ENCODE peak calls at places on chromosomes 4 and X, in five cellular contexts. X is Karpas-422, Y is H1, D is mesenchymal stem cell, I is astrocyte. B is an unnamed sample. For H3K4me1, the result is how much of the 10 kb centered on the place peaks cover.

GRCh38 chr4:14234330-14234729 is 606.8 kb upstream of the BOD1L1 start:
- DNase-seq in D (no peak), X (no peak), I (no peak), Y (no peak), B (no peak)

GRCh38 chrX:20128678-20129077 is 12.0 kb upstream of the MAP7D2 start:
- DNase-seq in D (no peak), X (no peak), Y (no peak), I (no peak), B (no peak)

GRCh38 chr4:89871211-89871610 is 23.4 kb upstream of the MMRN1 start:
- DNase-seq in I (no peak), X (no peak), Y (no peak), D (no peak), B (peak)

GRCh38 chrX:129793604-129794191 is 13.9 kb downstream of the SASH3 start:
- DNase-seq in X (no peak), D (no peak), I (no peak), Y (no peak), B (no peak)

GRCh38 chr4:121216438-121216837 is 52.3 kb upstream of the TNIP3 start:
- DNase-seq in X (no peak), Y (no peak), I (no peak), D (peak), B (no peak)

GRCh38 chr4:40241936-40242590 is 45.2 kb downstream of the RHOH start:
- DNase-seq in Y (no peak), D (no peak), X (no peak), I (peak), B (no peak)

GRCh38 chrX:45803383-45803921 is 602.8 kb upstream of the DIPK2B start:
- DNase-seq in Y (no peak), I (peak), D (peak), X (no peak), B (no peak)

GRCh38 chr4:20044936-20045335 is 206.8 kb upstream of the SLIT2 start:
- DNase-seq in I (no peak), D (no peak), Y (no peak), X (no peak), B (no peak)

GRCh38 chrX:1578511-1579173 is 12.8 kb upstream of the AKAP17A start:
- DNase-seq in I (no peak), X (no peak), D (no peak), Y (no peak), B (no peak)

GRCh38 chrX:20067709-20068315 is 48.9 kb downstream of the MAP7D2 start:
- DNase-seq in X (peak), D (peak), Y (no peak), I (peak), B (no peak)

GRCh38 chr4:89765966-89766365 is 71.0 kb downstream of the SNCA start:
- DNase-seq in Y (no peak), X (no peak), D (peak), I (peak), B (no peak)

GRCh38 chr4:7341486-7342222 is 93.1 kb downstream of the PSAPL1 start:
- DNase-seq in X (no peak), I (peak), Y (no peak), D (peak), B (no peak)

GRCh38 chrX:39805825-39806224 is 291.9 kb downstream of the BCOR start:
- DNase-seq in I (no peak), X (no peak), D (no peak), Y (no peak), B (no peak)

GRCh38 chr4:139453041-139453370 is 915 bp upstream of the RAB33B start:
- DNase-seq in Y (no peak), X (peak), D (no peak), I (peak), B (no peak)

GRCh38 chr4:4542824-4543485 is 1.1 kb upstream of the STX18 start:
- DNase-seq in X (peak), D (no peak), Y (no peak), I (no peak), B (peak)

GRCh38 chrX:40040686-40041461 is 56.9 kb downstream of the BCOR start:
- DNase-seq in Y (no peak), I (no peak), D (peak), X (no peak), B (no peak)

GRCh38 chr4:147354994-147355393 is 125.9 kb upstream of the EDNRA start:
- DNase-seq in X (no peak), Y (no peak), D (peak), I (no peak), B (no peak)

GRCh38 chr4:83356899-83357661 is 22.4 kb upstream of the HPSE start:
- DNase-seq in D (peak), X (no peak), Y (no peak), I (peak), B (no peak)

GRCh38 chr4:120443111-120443510 is 376.5 kb upstream of the MAD2L1 start:
- DNase-seq in Y (no peak), I (no peak), X (no peak), D (no peak), B (no peak)

GRCh38 chrX:71923516-71923915 is 12.9 kb downstream of the NHSL2 start:
- DNase-seq in X (no peak), Y (no peak), D (peak), I (no peak), B (no peak)

GRCh38 chr4:163391756-163392155 is 48.1 kb downstream of the NPY5R start:
- DNase-seq in D (peak), Y (no peak), X (no peak), I (no peak), B (no peak)

GRCh38 chrX:149819371-149819770 is 37.6 kb downstream of the MAGEA9 start:
- DNase-seq in Y (no peak), D (no peak), X (no peak), I (peak), B (no peak)

GRCh38 chrX:93932471-93933220 is 258.6 kb downstream of the FAM133A start:
- DNase-seq in D (peak), X (no peak), Y (no peak), I (no peak), B (no peak)

GRCh38 chr4:123191728-123192127 is 204.9 kb upstream of the SPRY1 start:
- DNase-seq in X (no peak), D (no peak), Y (no peak), I (no peak), B (no peak)

GRCh38 chr4:127829014-127829413 is 46.9 kb downstream of the HSPA4L start:
- DNase-seq in I (no peak), D (no peak), X (no peak), Y (no peak), B (no peak)

GRCh38 chrX:4825550-4825949 is 1112.1 kb upstream of the PRKX start:
- DNase-seq in D (no peak), X (no peak), I (no peak), Y (no peak), B (no peak)

GRCh38 chrX:397575-397974 is 10.9 kb upstream of the PPP2R3B start:
- DNase-seq in I (peak), Y (peak), X (no peak), D (peak), B (peak)

GRCh38 chr4:25172964-25173917 is 13.0 kb upstream of the SEPSECS start:
- DNase-seq in X (no peak), Y (no peak), I (peak), D (peak), B (no peak)

GRCh38 chr4:31084806-31085416 is 364.7 kb downstream of the PCDH7 start:
- DNase-seq in Y (no peak), D (peak), X (no peak), I (peak), B (no peak)

GRCh38 chr4:8304827-8305695 is 35.5 kb downstream of the HTRA3 start:
- DNase-seq in X (no peak), Y (peak), D (no peak), I (no peak), B (no peak)

GRCh38 chr4:127686656-127687055 is 43.5 kb upstream of the SLC25A31 start:
- DNase-seq in D (no peak), X (no peak), I (peak), Y (no peak), B (no peak)

GRCh38 chr4:97942951-97943350 is 200.3 kb downstream of the STPG2 start:
- DNase-seq in Y (no peak), X (no peak), D (no peak), I (no peak), B (no peak)

GRCh38 chr4:118774321-118774720 is 61.6 kb downstream of the SEC24D start:
- DNase-seq in X (no peak), D (no peak), I (no peak), Y (no peak), B (no peak)

GRCh38 chrX:120660638-120661037 is 30.8 kb upstream of the C1GALT1C1 start:
- DNase-seq in Y (no peak), I (no peak), D (no peak), X (no peak), B (no peak)

GRCh38 chr4:126495163-126495752 is 1137.5 kb upstream of the INTU start:
- DNase-seq in Y (no peak), X (no peak), D (no peak), I (no peak), B (no peak)

GRCh38 chr4:20464381-20464780 is 212.7 kb downstream of the SLIT2 start:
- DNase-seq in I (peak), X (no peak), D (peak), Y (no peak), B (no peak)

GRCh38 chr4:190014771-190015537 is 12.1 kb downstream of the FRG2 start:
- DNase-seq in Y (peak), X (no peak), D (no peak), I (no peak), B (peak)

GRCh38 chr4:75939890-75940691 is 722 bp downstream of the NAAA start:
- DNase-seq in I (peak), Y (peak), D (peak), X (peak), B (peak)

GRCh38 chr4:6858997-6859396 is 50.6 kb upstream of the TBC1D14 start:
- DNase-seq in D (no peak), Y (no peak), I (no peak), X (no peak), B (no peak)

GRCh38 chr4:154603033-154603943 is 9.2 kb downstream of the FGG start:
- DNase-seq in I (no peak), D (no peak), X (no peak), Y (no peak), B (no peak)

GRCh38 chr4:154608555-154609252 is 3.8 kb downstream of the FGG start:
- DNase-seq in X (no peak), D (no peak), I (no peak), Y (no peak), B (no peak)

GRCh38 chr4:154602404-154603020 is 9.9 kb downstream of the FGG start:
- DNase-seq in D (no peak), X (no peak), Y (no peak), I (peak), B (no peak)

GRCh38 chr4:154606728-154607723 is 5.4 kb downstream of the FGG start:
- DNase-seq in Y (no peak), D (no peak), X (no peak), I (no peak), B (no peak)

DNA sequence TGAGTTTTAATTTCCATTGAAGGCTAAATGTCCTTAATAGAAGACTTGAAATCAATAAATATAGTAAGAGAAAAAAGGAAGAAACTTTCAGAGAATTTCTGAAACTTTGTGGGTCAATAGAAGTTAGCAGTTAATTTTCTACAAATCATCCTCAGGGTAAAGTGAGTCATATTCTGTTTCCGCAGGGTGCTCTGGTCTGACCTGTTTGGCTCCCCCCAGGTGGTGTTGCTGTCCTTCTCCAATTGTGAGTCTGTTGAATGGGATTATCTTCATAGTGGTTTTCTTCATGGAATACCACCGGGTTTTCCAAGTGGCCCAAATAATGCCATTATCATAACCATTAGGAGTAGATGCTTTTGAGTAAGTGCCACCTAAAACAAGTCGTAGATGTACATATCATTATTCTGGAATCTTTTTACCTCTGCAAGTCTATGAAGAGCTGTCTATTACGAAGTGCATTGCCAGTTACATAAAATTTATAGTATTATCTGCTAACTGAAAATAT is 7.7 kb downstream of the FGG start:
- DNase-seq in Y (no peak), I (no peak), D (no peak), X (no peak), B (no peak)
- H3K4me2 ChIP-seq in Y (no peak), I (no peak), D (no peak), X (no peak), B (no peak)

DNA sequence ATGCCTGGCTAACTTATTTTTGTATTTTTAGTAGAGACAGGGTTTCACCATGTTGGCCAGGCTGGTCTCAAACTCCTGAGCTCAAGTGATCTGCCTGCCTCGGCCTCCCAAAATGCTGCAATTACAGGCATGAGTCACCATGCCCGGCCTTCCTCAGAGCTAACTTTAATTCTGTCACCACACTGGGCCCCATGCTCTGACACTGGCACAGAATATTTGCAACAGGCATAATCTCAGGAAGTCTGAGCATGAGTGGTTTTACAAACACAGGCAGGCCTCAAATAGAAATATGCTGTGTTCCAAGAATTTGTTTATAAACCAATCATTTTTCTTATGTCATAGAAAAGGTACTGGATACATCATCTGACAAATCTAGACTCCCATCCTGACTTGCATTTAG is 32.7 kb upstream of the FAM9C start:
- DNase-seq in D (peak), Y (no peak), X (no peak), I (no peak), B (no peak)
- H3K4me1 ChIP-seq in D (under half), Y (under half), X (under half), I (under half), B (under half)

GRCh38 chr4:156781852-156782251 is 189.7 kb downstream of the PDGFC start:
- DNase-seq in D (peak), X (no peak), Y (no peak), I (peak), B (no peak)

GRCh38 chr4:156778093-156778492 is 193.5 kb downstream of the PDGFC start:
- DNase-seq in X (no peak), Y (no peak), D (peak), I (peak), B (no peak)

GRCh38 chr4:156778606-156779005 is 193.0 kb downstream of the PDGFC start:
- DNase-seq in X (no peak), D (peak), Y (no peak), I (peak), B (no peak)

GRCh38 chr4:156779774-156780173 is 191.8 kb downstream of the PDGFC start:
- DNase-seq in X (no peak), Y (no peak), I (peak), D (peak), B (no peak)

GRCh38 chr4:156779046-156779445 is 192.6 kb downstream of the PDGFC start:
- DNase-seq in I (peak), D (no peak), X (no peak), Y (no peak), B (no peak)
- H3K4me2 ChIP-seq in I (peak), D (no peak), X (no peak), Y (no peak), B (no peak)

DNA sequence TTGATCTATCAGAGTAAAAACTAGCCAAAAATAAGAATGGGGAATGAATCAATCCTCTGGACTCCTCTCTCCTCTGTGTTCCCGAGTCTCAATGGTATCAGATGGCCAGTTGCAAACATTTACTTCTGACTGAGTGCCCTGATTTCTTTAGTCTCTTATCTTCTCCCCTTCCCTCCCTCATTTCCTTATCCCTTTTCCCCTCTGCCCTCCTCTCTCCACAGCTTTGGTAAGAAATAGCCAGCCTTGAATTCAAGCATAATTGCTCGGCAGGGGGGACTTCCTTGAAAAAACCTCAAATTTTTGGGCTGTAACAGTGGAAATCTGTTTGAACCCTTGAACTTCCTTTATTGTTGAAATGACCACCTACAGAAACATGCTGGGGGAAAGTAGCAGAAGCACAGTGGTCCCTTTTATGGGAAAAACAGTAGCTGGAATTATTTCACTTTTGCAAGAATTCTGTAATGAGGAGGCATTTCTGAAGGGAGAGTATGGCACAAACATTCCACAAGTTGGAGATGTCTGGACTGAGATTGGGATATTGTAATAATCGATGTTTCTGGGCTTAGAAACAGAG is 40.3 kb downstream of the NHS start:
- DNase-seq in I (peak), Y (no peak), D (no peak), X (no peak), B (no peak)
- H3K4me1 ChIP-seq in I (half or more), Y (under half), D (under half), X (under half), B (under half)

GRCh38 chr4:11469900-11470708 is 41.4 kb upstream of the HS3ST1 start:
- DNase-seq in I (no peak), D (no peak), X (no peak), Y (no peak), B (no peak)

GRCh38 chr4:11472535-11472934 is 43.8 kb upstream of the HS3ST1 start:
- DNase-seq in D (no peak), Y (no peak), X (no peak), I (no peak), B (no peak)

GRCh38 chr4:11468901-11469300 is 40.2 kb upstream of the HS3ST1 start:
- DNase-seq in X (no peak), Y (no peak), I (no peak), D (no peak), B (no peak)

GRCh38 chr4:11470709-11471441 is 42.2 kb upstream of the HS3ST1 start:
- DNase-seq in D (no peak), I (no peak), Y (no peak), X (no peak), B (no peak)

GRCh38 chr4:11471613-11472012 is 42.9 kb upstream of the HS3ST1 start:
- DNase-seq in D (no peak), Y (no peak), I (no peak), X (no peak), B (no peak)
- H3K4me2 ChIP-seq in D (no peak), Y (no peak), I (no peak), X (no peak), B (no peak)

DNA sequence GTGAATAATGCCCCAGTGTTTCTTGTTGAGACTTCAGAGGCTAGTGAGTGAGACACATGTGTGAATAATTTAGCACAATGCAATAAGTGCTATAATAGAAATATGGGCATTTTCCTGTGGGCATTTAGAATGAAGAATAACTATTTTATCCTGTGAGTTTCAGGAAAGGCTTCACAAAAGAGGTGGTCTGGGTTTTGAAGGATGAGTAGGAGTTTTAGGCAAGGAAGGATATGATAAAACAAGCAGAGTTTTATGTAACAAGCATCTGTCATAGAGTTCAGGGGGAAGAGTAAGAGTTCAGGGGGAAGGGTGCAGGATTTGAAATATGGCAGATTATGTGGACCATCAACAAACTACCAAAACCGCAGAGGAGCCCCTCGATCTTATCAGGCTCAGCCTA is 529.2 kb downstream of the INPP4B start:
- DNase-seq in D (no peak), I (no peak), X (no peak), Y (no peak), B (no peak)
- H3K4me1 ChIP-seq in D (under half), I (under half), X (under half), Y (under half), B (under half)

GRCh38 chrX:37796302-37796701 is 16.4 kb downstream of the CYBB start:
- DNase-seq in Y (no peak), I (no peak), D (no peak), X (no peak), B (no peak)

GRCh38 chrX:37802028-37802427 is 22.2 kb downstream of the CYBB start:
- DNase-seq in D (no peak), X (no peak), Y (no peak), I (no peak), B (no peak)

GRCh38 chrX:37800762-37801161 is 20.9 kb downstream of the CYBB start:
- DNase-seq in X (no peak), I (no peak), Y (no peak), D (no peak), B (no peak)

GRCh38 chrX:37796805-37797204 is 16.9 kb downstream of the CYBB start:
- DNase-seq in X (peak), Y (no peak), I (no peak), D (no peak), B (no peak)
- H3K4me2 ChIP-seq in X (peak), Y (no peak), I (no peak), D (no peak), B (no peak)

GRCh38 chrX:118614150-118614549 is 113.3 kb upstream of the IL13RA1 start:
- DNase-seq in X (no peak), I (no peak), Y (no peak), D (no peak), B (no peak)

GRCh38 chrX:118612290-118612689 is 115.1 kb upstream of the IL13RA1 start:
- DNase-seq in X (no peak), Y (no peak), I (no peak), D (no peak), B (no peak)

GRCh38 chrX:118615141-118615540 is 112.3 kb upstream of the IL13RA1 start:
- DNase-seq in Y (no peak), I (no peak), X (no peak), D (no peak), B (no peak)
- H3K4me1 ChIP-seq in Y (under half), I (under half), X (under half), D (under half), B (under half)

DNA sequence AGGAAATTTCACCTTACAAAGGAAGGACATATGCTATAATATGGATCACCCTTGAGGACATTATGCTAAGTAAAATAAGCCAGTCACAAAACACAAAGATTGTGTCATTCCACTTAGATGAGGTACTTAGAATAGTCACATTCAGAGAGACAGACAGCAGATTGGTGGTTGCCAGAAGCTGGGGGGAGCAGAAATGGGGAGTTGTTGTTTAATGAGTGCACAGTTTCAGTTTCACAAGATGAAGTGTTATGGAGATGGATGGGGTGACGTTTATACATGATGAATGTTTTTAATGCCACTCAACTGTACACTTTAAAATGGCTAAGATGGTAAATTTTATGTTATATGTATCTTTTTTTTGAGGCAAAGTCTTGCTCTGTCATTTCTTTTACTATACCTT is 14.8 kb upstream of the SPON2 start:
- DNase-seq in I (no peak), Y (no peak), D (peak), X (no peak), B (no peak)
- H3K4me2 ChIP-seq in I (no peak), Y (no peak), D (no peak), X (no peak), B (no peak)

B was measured in neural progenitor cell.